ENCODE peak calls at places on chromosomes 2 and 18, in four cellular contexts. E, O, N and P are unnamed samples.

GRCh38 chr2:226439337-226439736 is 360.3 kb downstream of the IRS1 start:
- DNase-seq in E (peak), O (no peak), N (no peak), P (no peak)

GRCh38 chr2:71605781-71606241 is 152.4 kb downstream of the DYSF start:
- DNase-seq in E (no peak), O (peak), N (no peak), P (no peak)

GRCh38 chr18:59867337-59868104 is 32.3 kb upstream of the PMAIP1 start:
- DNase-seq in E (no peak), O (peak), N (no peak), P (no peak)

GRCh38 chr2:31197166-31197565 is 20.1 kb downstream of the CAPN14 start:
- DNase-seq in E (no peak), O (no peak), N (no peak), P (no peak)

GRCh38 chr2:196247979-196248286 is 76.6 kb upstream of the STK17B start:
- DNase-seq in E (no peak), O (no peak), N (no peak), P (no peak)

GRCh38 chr2:138829326-138829725 is 49.1 kb upstream of the NXPH2 start:
- DNase-seq in E (no peak), O (no peak), N (no peak), P (no peak)

GRCh38 chr2:50556934-50557575 is 474.9 kb downstream of the NRXN1 start:
- DNase-seq in E (no peak), O (no peak), N (peak), P (no peak)

GRCh38 chr2:69567909-69568300 is 75.6 kb downstream of the AAK1 start:
- DNase-seq in E (no peak), O (no peak), N (no peak), P (no peak)

GRCh38 chr2:128536925-128537620 is 218.4 kb upstream of the HS6ST1 start:
- DNase-seq in E (peak), O (peak), N (peak), P (no peak)

GRCh38 chr2:129396980-129397599 is 582.4 kb upstream of the RAB6C start:
- DNase-seq in E (no peak), O (no peak), N (peak), P (no peak)

GRCh38 chr2:40457846-40458245 is 6.0 kb upstream of the SLC8A1 start:
- DNase-seq in E (no peak), O (no peak), N (no peak), P (no peak)

GRCh38 chr18:76429262-76430126 is 65.5 kb downstream of the ZNF516 start:
- DNase-seq in E (no peak), O (no peak), N (no peak), P (no peak)

GRCh38 chr2:215830313-215830712 is 183.0 kb downstream of the MREG start:
- DNase-seq in E (no peak), O (no peak), N (no peak), P (no peak)

GRCh38 chr2:27920148-27920885 is 29.8 kb downstream of the BABAM2 start:
- DNase-seq in E (no peak), O (no peak), N (peak), P (peak)

GRCh38 chr2:21395366-21395765 is 271.6 kb downstream of the TDRD15 start:
- DNase-seq in E (no peak), O (no peak), N (no peak), P (no peak)

GRCh38 chr2:239114616-239115265 is 266.9 kb downstream of the TWIST2 start:
- DNase-seq in E (no peak), O (no peak), N (no peak), P (no peak)

GRCh38 chr2:239114119-239114581 is 266.3 kb downstream of the TWIST2 start:
- DNase-seq in E (no peak), O (no peak), N (peak), P (no peak)

GRCh38 chr2:239112127-239112774 is 264.4 kb downstream of the TWIST2 start:
- DNase-seq in E (no peak), O (no peak), N (no peak), P (no peak)

GRCh38 chr2:239113164-239113563 is 265.3 kb downstream of the TWIST2 start:
- DNase-seq in E (no peak), O (no peak), N (no peak), P (no peak)

DNA sequence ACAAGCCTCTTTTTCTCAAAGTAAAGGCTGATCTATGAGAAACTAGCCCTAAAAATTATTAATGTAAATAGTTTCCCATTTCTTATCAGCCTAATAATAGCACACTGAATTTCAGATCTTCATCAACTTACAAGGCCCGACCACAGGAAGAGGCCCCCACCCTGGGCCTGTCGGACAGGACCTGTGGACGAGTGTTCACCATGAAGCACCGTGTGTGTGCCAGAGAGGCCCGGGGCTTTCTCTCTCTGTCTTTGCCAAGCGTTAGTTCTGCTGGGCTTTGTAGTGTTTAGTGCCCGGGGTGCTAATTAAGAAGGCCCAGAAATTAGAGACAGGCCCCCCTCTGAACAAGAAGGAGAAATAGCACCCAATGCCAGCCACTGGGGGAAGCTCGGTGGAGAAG is 265.7 kb downstream of the TWIST2 start:
- DNase-seq in E (no peak), O (no peak), N (no peak), P (no peak)
- H3K4me3 ChIP-seq in E (no peak), O (no peak), N (no peak), P (no peak)

GRCh38 chr2:218093879-218094278 is 24.8 kb downstream of the RUFY4 start:
- DNase-seq in E (no peak), O (no peak), N (no peak), P (no peak)
- TF ChIP-seq CTCF in E (no peak), O (no peak), N (no peak), P (peak)

DNA sequence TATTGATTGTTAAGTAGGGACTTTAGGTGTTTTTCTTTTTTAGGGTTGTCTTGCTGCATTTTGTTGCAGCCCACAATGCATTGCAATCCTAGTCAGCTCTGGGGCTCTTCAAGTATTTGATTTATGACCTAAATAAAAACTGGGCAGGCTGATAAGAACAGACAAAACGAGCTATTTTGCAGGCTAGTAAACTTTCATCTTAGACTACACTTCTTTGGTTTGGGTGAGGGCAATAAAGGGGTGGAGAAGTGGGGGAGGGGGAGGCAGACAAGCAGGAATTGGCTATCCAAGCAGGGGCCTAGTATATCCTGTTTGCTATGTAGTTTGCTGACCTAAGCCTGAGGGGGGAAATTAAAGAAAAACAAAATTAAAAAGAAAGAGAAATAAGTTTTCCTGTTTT is 24.5 kb upstream of the SERPINB5 start:
- DNase-seq in E (no peak), O (no peak), N (no peak), P (no peak)
- H3K4me3 ChIP-seq in E (no peak), O (no peak), N (no peak), P (no peak)

DNA sequence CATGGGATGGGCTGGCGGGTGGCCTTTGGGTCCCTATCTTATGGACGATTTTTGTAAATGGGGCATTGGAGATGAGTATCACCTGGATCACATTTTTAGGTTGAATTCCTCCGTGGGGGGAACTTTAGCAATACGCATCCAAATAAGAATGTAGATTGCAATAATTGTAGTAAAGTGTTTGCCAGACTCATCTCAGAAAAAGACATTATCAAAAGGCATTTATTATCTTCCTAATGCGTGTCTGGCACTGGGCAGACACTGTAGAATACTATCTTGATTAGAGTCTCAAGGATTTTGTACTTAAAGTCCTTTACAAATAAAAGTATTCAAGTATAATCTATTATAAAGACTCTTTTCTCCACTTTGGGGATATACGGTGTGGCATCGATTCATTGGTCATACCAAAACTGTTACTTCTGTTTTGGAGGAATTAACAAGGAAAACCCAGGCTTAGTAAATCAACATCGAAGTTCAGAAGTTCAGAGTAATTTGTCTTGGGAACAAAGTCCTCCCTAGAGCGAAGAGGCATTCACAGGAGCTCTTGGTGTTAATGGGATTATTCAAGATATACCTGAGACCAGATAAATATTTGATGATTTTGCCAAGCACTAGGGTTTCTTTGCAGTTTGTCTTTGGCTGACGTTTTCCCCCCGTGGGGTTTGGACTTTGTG is 568 bp upstream of the ACKR3 start:
- DNase-seq in E (no peak), O (no peak), N (no peak), P (no peak)
- TF ChIP-seq CTCF in E (no peak), O (no peak), N (no peak), P (no peak)

GRCh38 chr18:44507729-44508325 is 172.9 kb upstream of the SETBP1 start:
- DNase-seq in E (no peak), O (no peak), N (no peak), P (no peak)
- H3K4me3 ChIP-seq in E (no peak), O (no peak), N (no peak), P (no peak)

GRCh38 chr2:232365621-232366321 is 12.8 kb upstream of the ALPP start:
- DNase-seq in E (no peak), O (peak), N (no peak), P (no peak)

GRCh38 chr2:232369126-232369955 is 9.2 kb upstream of the ALPP start:
- DNase-seq in E (no peak), O (peak), N (no peak), P (no peak)

GRCh38 chr2:232368311-232368731 is 10.2 kb upstream of the ALPP start:
- DNase-seq in E (no peak), O (peak), N (no peak), P (no peak)

GRCh38 chr2:232367016-232367415 is 11.5 kb upstream of the ALPP start:
- DNase-seq in E (no peak), O (peak), N (no peak), P (no peak)

GRCh38 chr2:232367591-232368233 is 10.8 kb upstream of the ALPP start:
- DNase-seq in E (no peak), O (peak), N (no peak), P (no peak)
- TF ChIP-seq CTCF in E (peak), O (no peak), N (no peak), P (peak)

DNA sequence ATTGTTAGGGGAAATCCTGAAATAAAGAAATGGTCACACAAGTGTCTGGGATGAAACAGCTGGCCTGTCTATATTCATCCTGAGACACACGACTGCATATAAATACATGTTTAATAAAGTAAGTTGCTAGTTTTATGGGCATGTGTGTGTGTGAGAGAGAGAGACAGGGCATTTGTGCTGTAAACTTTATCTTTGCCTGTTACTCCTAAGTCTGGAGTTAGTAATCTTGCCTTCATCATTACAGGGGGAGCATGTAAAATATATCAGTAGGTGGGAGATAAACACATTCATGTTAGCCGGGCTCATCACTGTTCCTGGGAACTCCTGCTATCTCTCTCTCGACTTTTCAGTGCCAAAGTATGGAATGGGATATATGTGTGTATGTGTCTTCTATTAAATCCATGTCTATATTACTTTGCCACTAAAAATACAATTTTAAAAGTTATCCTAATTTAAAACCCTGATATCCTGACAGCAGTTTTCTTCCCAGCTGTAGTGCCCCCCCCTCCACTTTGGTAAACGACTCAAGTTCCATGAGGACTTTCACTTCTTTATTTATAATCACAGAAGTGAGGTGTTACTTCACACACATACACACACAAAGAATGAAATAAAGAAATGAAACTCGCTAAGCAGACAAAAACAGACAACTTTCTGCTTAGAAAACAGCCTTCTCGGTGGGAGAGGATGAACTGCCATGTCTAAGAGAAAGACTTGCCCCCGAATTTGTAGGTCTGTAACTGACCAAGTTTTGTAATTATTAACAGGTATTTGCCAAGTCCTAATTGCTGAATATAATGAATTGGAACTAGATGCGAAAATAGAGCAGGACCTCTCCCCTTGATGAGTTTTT is 949 bp downstream of the ZEB2 start:
- DNase-seq in E (no peak), O (no peak), N (no peak), P (no peak)
- H3K4me3 ChIP-seq in E (peak), O (peak), N (peak), P (peak)

DNA sequence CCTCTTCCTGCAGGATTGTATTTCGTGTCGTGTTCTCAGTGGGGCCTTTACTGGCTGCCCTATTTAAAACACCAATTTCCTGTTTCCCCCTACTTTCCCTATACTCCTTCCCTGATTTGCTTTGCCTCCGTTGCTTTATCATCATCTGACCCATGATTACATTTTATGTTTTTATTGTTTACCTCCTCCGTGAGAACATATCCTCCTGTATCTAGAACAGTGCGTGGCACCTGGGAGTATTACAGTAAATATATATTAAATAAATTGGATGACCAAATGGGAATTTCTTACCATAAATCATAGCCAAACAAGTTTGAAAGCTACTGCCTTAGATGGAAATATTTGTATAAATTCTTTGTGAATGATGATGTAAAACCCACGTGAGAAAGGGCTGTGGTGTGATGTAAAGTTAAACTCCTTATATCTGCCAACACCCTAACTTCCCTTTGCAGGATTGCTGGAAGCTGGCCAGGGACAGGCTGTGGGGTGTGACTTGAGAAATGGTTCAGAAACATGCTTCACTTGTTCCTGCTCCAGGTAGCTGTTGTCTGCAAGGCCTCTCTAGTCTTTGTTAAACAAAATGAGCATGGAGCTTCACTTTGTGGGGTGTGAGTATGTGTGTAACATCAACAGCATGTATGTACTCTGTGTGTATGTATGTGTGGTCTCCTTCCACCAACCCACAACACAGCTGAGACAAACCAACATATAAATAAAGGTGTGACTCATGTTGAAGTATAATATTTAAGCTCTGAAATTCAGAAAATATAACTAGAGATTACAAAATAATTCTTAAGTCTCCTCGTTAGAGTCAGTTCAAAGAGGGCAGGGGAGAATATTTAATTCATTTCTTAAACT is 40.3 kb downstream of the LHCGR start:
- DNase-seq in E (no peak), O (no peak), N (no peak), P (no peak)
- TF ChIP-seq CTCF in E (no peak), O (no peak), N (no peak), P (no peak)